ENCODE peak calls at places on chromosomes 6 and 20, in nine cellular contexts. S, X, M, Y, C, I, O, A and L are unnamed samples. For H3K36me3, the result is how much of the 10 kb centered on the place peaks cover.

GRCh38 chr6:143441680-143442359 is 8.7 kb downstream of the ADAT2 start:
- DNase-seq in S (no peak), X (peak), M (no peak), Y (no peak), C (no peak), I (no peak), O (no peak), A (no peak), L (peak)

GRCh38 chr6:134676307-134677281 is 273.3 kb downstream of the ALDH8A1 start:
- DNase-seq in S (no peak), X (no peak), M (no peak), Y (no peak), C (no peak), I (no peak), O (no peak), A (no peak), L (peak)

GRCh38 chr6:133241901-133242760 is 974 bp downstream of the EYA4 start:
- DNase-seq in S (peak), X (no peak), M (peak), Y (peak), C (no peak), I (peak), O (no peak), A (peak), L (no peak)

GRCh38 chr6:164344801-164345291 is 930.3 kb downstream of the QKI start:
- DNase-seq in S (peak), X (no peak), M (no peak), Y (peak), C (no peak), I (no peak), O (no peak), A (no peak), L (no peak)

GRCh38 chr6:26525818-26526217 is 12.3 kb upstream of the HMGN4 start:
- DNase-seq in S (no peak), X (no peak), M (no peak), Y (no peak), C (no peak), I (no peak), O (no peak), A (no peak), L (no peak)

GRCh38 chr20:19253316-19253715 is 40.9 kb downstream of the SLC24A3 start:
- DNase-seq in S (no peak), X (no peak), M (no peak), Y (no peak), C (no peak), I (no peak), O (no peak), A (no peak), L (no peak)

GRCh38 chr6:111764238-111765182 is 108.7 kb downstream of the FYN start:
- DNase-seq in S (peak), X (no peak), M (no peak), Y (no peak), C (no peak), I (peak), O (no peak), A (no peak), L (peak)

GRCh38 chr20:24027229-24027628 is 38.6 kb upstream of the GGTLC1 start:
- DNase-seq in S (no peak), X (peak), M (peak), Y (peak), C (peak), I (peak), O (peak), A (peak), L (peak)

GRCh38 chr20:46779831-46780230 is 70.4 kb downstream of the SLC2A10 start:
- DNase-seq in S (no peak), X (no peak), M (no peak), Y (no peak), C (no peak), I (no peak), O (no peak), A (no peak), L (no peak)

GRCh38 chr6:152277826-152278247 is 359.3 kb downstream of the SYNE1 start:
- DNase-seq in S (no peak), X (no peak), M (peak), Y (peak), C (no peak), I (no peak), O (no peak), A (no peak), L (no peak)

GRCh38 chr20:61810709-61811565 is 254.7 kb downstream of the TAF4 start:
- DNase-seq in S (no peak), X (no peak), M (no peak), Y (no peak), C (no peak), I (no peak), O (no peak), A (no peak), L (no peak)

GRCh38 chr6:122052501-122052900 is 347.0 kb upstream of the HSF2 start:
- DNase-seq in S (no peak), X (no peak), M (no peak), Y (no peak), C (no peak), I (no peak), O (no peak), A (no peak), L (no peak)

GRCh38 chr6:122049341-122049740 is 350.1 kb upstream of the HSF2 start:
- DNase-seq in S (peak), X (no peak), M (peak), Y (peak), C (no peak), I (no peak), O (no peak), A (no peak), L (peak)

GRCh38 chr6:122043421-122043820 is 356.0 kb upstream of the HSF2 start:
- DNase-seq in S (no peak), X (no peak), M (no peak), Y (no peak), C (no peak), I (no peak), O (no peak), A (no peak), L (no peak)

GRCh38 chr6:122050226-122050755 is 349.2 kb upstream of the HSF2 start:
- DNase-seq in S (no peak), X (no peak), M (no peak), Y (no peak), C (no peak), I (no peak), O (no peak), A (no peak), L (no peak)

DNA sequence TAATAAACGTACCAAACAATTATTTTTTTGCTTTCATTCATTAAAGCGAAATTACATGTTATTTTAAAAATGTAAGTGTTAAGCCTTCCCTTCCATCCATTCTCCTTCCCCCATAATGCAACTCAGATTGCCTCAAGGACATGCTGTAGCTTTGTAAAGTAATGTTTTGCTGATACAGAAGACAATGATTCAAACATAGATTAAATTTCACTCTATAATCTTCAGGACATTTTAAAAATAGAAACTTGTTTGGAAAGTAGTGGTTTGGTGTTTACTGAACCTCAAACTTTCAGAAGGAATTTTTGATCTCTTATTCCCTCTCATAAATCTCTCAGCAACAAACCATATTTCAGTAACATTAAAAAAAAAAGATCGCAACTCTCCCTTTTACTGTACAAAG is 350.9 kb upstream of the HSF2 start:
- DNase-seq in S (no peak), X (no peak), M (no peak), Y (no peak), C (no peak), I (no peak), O (no peak), A (no peak), L (no peak)
- H3K4me3 ChIP-seq in S (no peak), X (no peak), M (no peak), Y (no peak), C (no peak), I (no peak), O (no peak), A (no peak), L (no peak)

GRCh38 chr6:24924956-24925355 is 10.8 kb downstream of the RIPOR2 start:
- DNase-seq in S (no peak), X (peak), M (no peak), Y (no peak), C (no peak), I (no peak), O (no peak), A (no peak), L (no peak)
- TF ChIP-seq CTCF in S (no peak), X (no peak), M (no peak), Y (no peak), C (no peak), I (no peak), O (no peak), A (no peak), L (no peak)

DNA sequence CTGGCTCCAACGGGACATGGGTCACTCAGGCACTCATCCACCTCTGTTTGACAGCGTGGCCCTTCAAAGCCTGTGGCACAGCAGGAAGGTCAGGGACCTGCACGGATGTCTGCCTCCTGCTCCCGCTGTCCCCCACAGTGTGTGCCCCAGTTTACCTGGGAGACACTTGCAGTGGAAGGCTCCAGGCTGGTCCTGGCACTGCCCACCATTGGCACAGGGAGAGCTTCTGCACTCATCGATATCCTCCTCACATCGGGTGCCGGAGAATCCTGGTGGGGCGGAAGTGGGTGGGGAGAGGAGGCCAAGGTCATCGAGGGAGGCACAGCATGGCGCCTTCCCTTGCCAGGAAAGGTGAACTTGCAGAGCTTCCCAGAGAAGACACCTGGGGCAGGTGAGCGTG is 6.9 kb downstream of the NOTCH4 start:
- DNase-seq in S (no peak), X (no peak), M (no peak), Y (no peak), C (no peak), I (no peak), O (no peak), A (peak), L (no peak)
- H3K36me3 ChIP-seq in S (under half), X (under half), M (under half), Y (under half), C (under half), I (under half), O (under half), A (under half), L (under half)

GRCh38 chr6:117483004-117483644 is 650 bp downstream of the DCBLD1 start:
- DNase-seq in S (peak), X (peak), M (peak), Y (peak), C (peak), I (peak), O (no peak), A (peak), L (no peak)

GRCh38 chr6:117482240-117483003 is at the start of gene DCBLD1:
- DNase-seq in S (peak), X (peak), M (peak), Y (peak), C (peak), I (peak), O (peak), A (peak), L (peak)

GRCh38 chr6:117481926-117482239 is 591 bp upstream of the DCBLD1 start:
- DNase-seq in S (peak), X (no peak), M (no peak), Y (no peak), C (no peak), I (no peak), O (no peak), A (no peak), L (no peak)

GRCh38 chr6:117480651-117481050 is 1.8 kb upstream of the DCBLD1 start:
- DNase-seq in S (no peak), X (no peak), M (no peak), Y (no peak), C (no peak), I (no peak), O (no peak), A (no peak), L (no peak)

GRCh38 chr6:117481278-117481925 is 1.1 kb upstream of the DCBLD1 start:
- DNase-seq in S (peak), X (no peak), M (no peak), Y (no peak), C (no peak), I (no peak), O (no peak), A (no peak), L (no peak)
- H3K4me3 ChIP-seq in S (peak), X (peak), M (no peak), Y (peak), C (peak), I (no peak), O (peak), A (no peak), L (no peak)

GRCh38 chr6:13234130-13234529 is 94.2 kb downstream of the TBC1D7 start:
- DNase-seq in S (no peak), X (peak), M (no peak), Y (no peak), C (no peak), I (no peak), O (no peak), A (no peak), L (no peak)
- TF ChIP-seq CTCF in S (no peak), X (no peak), M (no peak), Y (no peak), C (no peak), I (no peak), O (no peak), A (no peak), L (no peak)

DNA sequence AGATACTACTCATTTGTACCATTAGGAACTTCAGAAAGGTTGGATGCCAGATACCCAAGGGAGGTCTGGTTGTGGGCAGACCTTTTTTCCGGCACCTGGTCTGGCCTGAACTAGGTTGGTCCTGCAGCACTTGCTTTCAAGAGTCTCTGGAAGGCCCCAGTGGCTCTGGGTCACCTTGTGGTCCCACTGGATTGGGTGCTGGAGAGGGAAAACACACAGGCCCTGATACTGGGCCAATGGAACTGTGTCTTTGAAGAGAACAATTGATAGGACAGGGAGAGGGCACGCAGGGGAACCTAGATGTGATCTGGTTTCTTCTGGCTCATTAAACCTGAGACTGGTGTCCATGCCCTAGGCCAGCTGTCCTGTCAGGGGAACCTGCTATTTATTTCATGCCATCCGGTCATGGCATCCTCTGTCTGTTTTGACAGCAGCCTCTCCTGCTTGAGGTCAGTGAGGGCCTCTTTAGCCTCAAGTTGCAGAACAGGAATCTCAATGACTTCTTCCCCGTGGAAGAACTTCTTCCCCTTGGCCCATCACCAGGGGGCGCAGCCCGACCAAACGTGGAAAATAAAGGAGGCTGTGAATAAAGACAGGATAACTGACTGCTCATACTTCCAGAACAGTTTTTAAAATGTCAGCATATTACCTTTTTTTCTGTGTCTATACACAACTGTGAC is 25.0 kb downstream of the TAF8 start:
- DNase-seq in S (peak), X (peak), M (peak), Y (peak), C (peak), I (no peak), O (peak), A (peak), L (peak)
- H3K36me3 ChIP-seq in S (under half), X (under half), M (half or more), Y (under half), C (half or more), I (under half), O (under half), A (half or more), L (under half)

DNA sequence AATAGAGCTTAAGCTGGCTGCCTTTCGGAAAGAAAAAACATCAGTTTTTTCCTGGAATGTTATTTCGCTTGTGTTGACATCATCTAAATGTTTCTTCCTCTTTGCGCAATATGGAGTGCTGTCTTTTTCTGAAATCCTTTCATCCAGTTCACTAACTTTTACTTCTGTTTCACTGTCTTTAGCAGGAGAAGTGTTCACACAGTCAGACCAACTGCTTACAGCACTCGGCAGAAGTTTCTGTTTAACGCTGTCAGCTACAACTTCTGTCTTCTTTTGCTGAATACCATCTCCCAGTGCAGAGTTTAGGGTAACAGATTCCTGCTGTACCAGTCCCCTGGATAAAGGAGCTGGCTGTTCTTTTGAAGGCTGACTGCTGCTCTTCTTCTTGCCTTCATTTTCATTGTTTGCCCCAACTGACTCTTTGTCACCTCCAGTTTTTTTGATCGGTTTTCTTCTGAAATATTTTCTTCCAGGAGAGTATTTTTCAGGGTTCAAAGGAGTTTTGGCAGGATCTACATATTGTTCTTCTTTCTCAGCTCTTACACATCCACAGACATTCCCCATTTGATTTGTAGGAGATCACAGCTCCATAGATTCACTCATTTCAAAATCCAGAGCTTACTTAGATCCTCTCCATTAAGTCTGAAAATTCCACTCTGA is 50.0 kb upstream of the DST start:
- DNase-seq in S (no peak), X (no peak), M (no peak), Y (no peak), C (no peak), I (no peak), O (no peak), A (no peak), L (no peak)
- H3K4me3 ChIP-seq in S (no peak), X (peak), M (peak), Y (peak), C (peak), I (no peak), O (no peak), A (peak), L (peak)

GRCh38 chr6:32623693-32624092 is 13.5 kb upstream of the HLA-DQA1 start:
- DNase-seq in S (no peak), X (no peak), M (no peak), Y (no peak), C (no peak), I (no peak), O (no peak), A (no peak), L (no peak)

GRCh38 chr6:32624565-32624964 is 12.6 kb upstream of the HLA-DQA1 start:
- DNase-seq in S (no peak), X (no peak), M (no peak), Y (no peak), C (no peak), I (no peak), O (no peak), A (no peak), L (no peak)

GRCh38 chr6:32625137-32625536 is 12.1 kb upstream of the HLA-DQA1 start:
- DNase-seq in S (no peak), X (no peak), M (no peak), Y (no peak), C (no peak), I (no peak), O (no peak), A (no peak), L (no peak)

GRCh38 chr6:32621372-32621771 is 15.8 kb upstream of the HLA-DQA1 start:
- DNase-seq in S (no peak), X (no peak), M (no peak), Y (no peak), C (no peak), I (no peak), O (no peak), A (no peak), L (no peak)

DNA sequence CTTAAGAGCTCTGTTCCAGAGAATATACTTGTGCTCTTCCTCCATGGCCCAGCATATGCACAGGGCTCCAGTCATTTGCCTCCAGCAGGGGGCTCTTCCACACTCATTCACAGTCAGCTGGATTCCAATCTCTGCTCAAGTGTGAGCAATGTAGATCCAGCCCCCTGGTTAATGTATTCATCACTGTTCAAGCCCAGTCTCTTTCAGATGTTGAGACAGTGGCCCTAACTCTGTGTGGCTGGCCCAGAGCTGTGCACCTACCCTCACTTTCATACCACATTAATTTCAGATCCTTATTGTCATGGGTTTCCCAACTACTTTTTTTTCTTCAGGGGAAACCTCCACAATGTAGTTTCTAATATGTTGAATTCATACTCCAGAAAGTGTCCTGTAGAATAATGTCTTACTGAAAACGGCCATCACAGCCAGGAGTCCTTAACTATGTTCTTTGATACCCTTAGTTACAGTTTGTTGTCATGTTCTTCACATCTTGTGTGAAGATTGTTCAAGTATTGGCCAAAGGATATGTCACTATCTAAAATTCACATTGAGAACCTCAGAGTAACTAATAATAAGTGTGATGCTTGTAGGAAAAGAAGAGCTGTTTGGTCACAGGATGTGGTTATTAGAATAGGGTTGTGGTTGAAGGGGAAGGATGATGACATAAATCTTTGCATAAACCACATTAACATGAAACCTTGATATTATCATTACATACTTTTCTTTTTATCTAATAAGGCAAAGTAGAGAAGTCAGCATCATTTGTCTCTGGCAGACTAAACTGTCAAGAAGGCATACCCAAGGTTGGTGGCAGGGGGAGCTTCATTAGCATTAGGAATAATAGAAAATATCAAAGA is 14.4 kb upstream of the HLA-DQA1 start:
- DNase-seq in S (peak), X (peak), M (no peak), Y (peak), C (no peak), I (peak), O (peak), A (no peak), L (no peak)
- TF ChIP-seq CTCF in S (peak), X (peak), M (peak), Y (peak), C (peak), I (peak), O (peak), A (no peak), L (peak)

DNA sequence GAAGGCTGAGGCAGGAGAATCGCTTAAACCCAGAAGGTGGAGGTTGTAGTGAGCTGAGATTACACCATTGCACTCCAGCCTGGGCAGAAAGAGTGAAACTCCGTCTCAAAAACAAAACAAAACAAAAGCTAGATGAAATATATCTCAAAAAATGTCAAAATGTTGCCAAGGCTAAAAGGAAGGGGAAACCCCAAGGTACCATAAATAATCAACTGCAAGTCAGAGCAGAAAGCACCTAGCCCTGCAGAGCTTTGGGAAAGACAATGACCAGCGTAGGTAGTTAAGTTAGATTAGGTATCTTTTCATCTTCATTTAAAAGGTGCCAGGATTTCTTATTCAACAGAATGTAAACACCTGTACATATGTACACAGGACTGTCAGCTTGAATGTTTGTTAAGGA is 33.0 kb downstream of the AKIRIN2 start:
- DNase-seq in S (no peak), X (no peak), M (no peak), Y (no peak), C (no peak), I (no peak), O (no peak), A (no peak), L (no peak)
- H3K36me3 ChIP-seq in S (under half), X (under half), M (under half), Y (under half), C (under half), I (under half), O (under half), A (half or more), L (under half)